ENCODE peak calls at places on chromosome 18, in eight cellular contexts. One of them, this sample, is unnamed.

GRCh38 chr18:12749136-12749535 is 46.3 kb downstream of the PSMG2 start:
- DNase-seq in PC-9: no peak
- DNase-seq in BJ: no peak
- DNase-seq in HFF-Myc: no peak
- DNase-seq in mucosa of descending colon: no peak
- DNase-seq in AG09309: no peak
- DNase-seq in ovary: no peak
- DNase-seq in Caco-2: no peak
- DNase-seq in this sample: no peak

GRCh38 chr18:48333563-48333962 is 75.6 kb downstream of the ZBTB7C start:
- DNase-seq in PC-9: no peak
- DNase-seq in BJ: no peak
- DNase-seq in HFF-Myc: no peak
- DNase-seq in mucosa of descending colon: no peak
- DNase-seq in AG09309: no peak
- DNase-seq in ovary: no peak
- DNase-seq in Caco-2: no peak
- DNase-seq in this sample: no peak

GRCh38 chr18:52326001-52326400 is 14.0 kb upstream of the DCC start:
- DNase-seq in PC-9: no peak
- DNase-seq in BJ: no peak
- DNase-seq in HFF-Myc: no peak
- DNase-seq in mucosa of descending colon: no peak
- DNase-seq in AG09309: no peak
- DNase-seq in ovary: no peak
- DNase-seq in Caco-2: no peak
- DNase-seq in this sample: peak; percentile 61

GRCh38 chr18:24509435-24509834 is 49.0 kb downstream of the HRH4 start:
- DNase-seq in PC-9: no peak
- DNase-seq in BJ: no peak
- DNase-seq in HFF-Myc: no peak
- DNase-seq in mucosa of descending colon: no peak
- DNase-seq in AG09309: no peak
- DNase-seq in ovary: no peak
- DNase-seq in Caco-2: no peak
- DNase-seq in this sample: no peak

GRCh38 chr18:41265047-41265446 is 690.0 kb upstream of the PIK3C3 start:
- DNase-seq in PC-9: no peak
- DNase-seq in BJ: no peak
- DNase-seq in HFF-Myc: no peak
- DNase-seq in mucosa of descending colon: no peak
- DNase-seq in AG09309: no peak
- DNase-seq in ovary: no peak
- DNase-seq in Caco-2: no peak
- DNase-seq in this sample: peak; percentile 49

GRCh38 chr18:69838620-69839411 is 108.9 kb downstream of the CD226 start:
- DNase-seq in PC-9: peak; percentile 10
- DNase-seq in BJ: no peak
- DNase-seq in HFF-Myc: peak; percentile 11
- DNase-seq in mucosa of descending colon: no peak
- DNase-seq in AG09309: no peak
- DNase-seq in ovary: no peak
- DNase-seq in Caco-2: peak; percentile 2
- DNase-seq in this sample: no peak

GRCh38 chr18:60534539-60534938 is 162.0 kb upstream of the MC4R start:
- DNase-seq in PC-9: no peak
- DNase-seq in BJ: no peak
- DNase-seq in HFF-Myc: no peak
- DNase-seq in mucosa of descending colon: no peak
- DNase-seq in AG09309: no peak
- DNase-seq in ovary: no peak
- DNase-seq in Caco-2: no peak
- DNase-seq in this sample: peak; percentile 72

GRCh38 chr18:73962251-73962650 is 185.4 kb downstream of the FBXO15 start:
- DNase-seq in PC-9: no peak
- DNase-seq in BJ: peak; percentile 35
- DNase-seq in HFF-Myc: peak; percentile 88
- DNase-seq in mucosa of descending colon: no peak
- DNase-seq in AG09309: peak; percentile 52
- DNase-seq in ovary: no peak
- DNase-seq in Caco-2: no peak
- DNase-seq in this sample: peak; percentile 79

GRCh38 chr18:11366410-11366809 is 217.0 kb upstream of the PIEZO2 start:
- DNase-seq in PC-9: no peak
- DNase-seq in BJ: peak; percentile 2
- DNase-seq in HFF-Myc: peak; percentile 35
- DNase-seq in mucosa of descending colon: no peak
- DNase-seq in AG09309: peak; percentile 3
- DNase-seq in ovary: no peak
- DNase-seq in Caco-2: no peak
- DNase-seq in this sample: peak; percentile 71

GRCh38 chr18:35117951-35118411 is 76.8 kb downstream of the MAPRE2 start:
- DNase-seq in PC-9: no peak
- DNase-seq in BJ: peak; percentile 28
- DNase-seq in HFF-Myc: no peak
- DNase-seq in mucosa of descending colon: no peak
- DNase-seq in AG09309: peak; percentile 24
- DNase-seq in ovary: no peak
- DNase-seq in Caco-2: no peak
- DNase-seq in this sample: peak; percentile 54

GRCh38 chr18:8942909-8943545 is 159.5 kb upstream of the NDUFV2 start:
- DNase-seq in PC-9: no peak
- DNase-seq in BJ: no peak
- DNase-seq in HFF-Myc: no peak
- DNase-seq in mucosa of descending colon: no peak
- DNase-seq in AG09309: no peak
- DNase-seq in ovary: no peak
- DNase-seq in Caco-2: no peak
- DNase-seq in this sample: no peak

GRCh38 chr18:68417826-68418225 is 297.1 kb downstream of the TMX3 start:
- DNase-seq in PC-9: no peak
- DNase-seq in BJ: no peak
- DNase-seq in HFF-Myc: no peak
- DNase-seq in mucosa of descending colon: no peak
- DNase-seq in AG09309: no peak
- DNase-seq in ovary: no peak
- DNase-seq in Caco-2: no peak
- DNase-seq in this sample: no peak
- H3K4me3 ChIP-seq in PC-9: no peak overlapping the region
- H3K4me3 ChIP-seq in BJ: no peak overlapping the region
- H3K4me3 ChIP-seq in HFF-Myc: no peak overlapping the region
- H3K4me3 ChIP-seq in mucosa of descending colon: no peak overlapping the region
- H3K4me3 ChIP-seq in AG09309: no peak overlapping the region
- H3K4me3 ChIP-seq in ovary: no peak overlapping the region
- H3K4me3 ChIP-seq in Caco-2: no peak overlapping the region
- H3K4me3 ChIP-seq in this sample: no peak overlapping the region

GRCh38 chr18:63314991-63315662 is 4.4 kb downstream of the BCL2 start:
- DNase-seq in PC-9: no peak
- DNase-seq in BJ: no peak
- DNase-seq in HFF-Myc: no peak
- DNase-seq in mucosa of descending colon: no peak
- DNase-seq in AG09309: no peak
- DNase-seq in ovary: no peak
- DNase-seq in Caco-2: no peak
- DNase-seq in this sample: no peak

GRCh38 chr18:63317982-63318881 is 1.3 kb downstream of the BCL2 start:
- DNase-seq in PC-9: no peak
- DNase-seq in BJ: no peak
- DNase-seq in HFF-Myc: no peak
- DNase-seq in mucosa of descending colon: peak; percentile 90
- DNase-seq in AG09309: no peak
- DNase-seq in ovary: peak; percentile 83
- DNase-seq in Caco-2: peak; percentile 45
- DNase-seq in this sample: no peak

GRCh38 chr18:63317556-63317946 is 2.0 kb downstream of the BCL2 start:
- DNase-seq in PC-9: no peak
- DNase-seq in BJ: no peak
- DNase-seq in HFF-Myc: no peak
- DNase-seq in mucosa of descending colon: no peak
- DNase-seq in AG09309: no peak
- DNase-seq in ovary: peak; percentile 23
- DNase-seq in Caco-2: no peak
- DNase-seq in this sample: no peak

GRCh38 chr18:63315879-63316278 is 3.7 kb downstream of the BCL2 start:
- DNase-seq in PC-9: no peak
- DNase-seq in BJ: no peak
- DNase-seq in HFF-Myc: no peak
- DNase-seq in mucosa of descending colon: no peak
- DNase-seq in AG09309: no peak
- DNase-seq in ovary: no peak
- DNase-seq in Caco-2: no peak
- DNase-seq in this sample: no peak

DNA sequence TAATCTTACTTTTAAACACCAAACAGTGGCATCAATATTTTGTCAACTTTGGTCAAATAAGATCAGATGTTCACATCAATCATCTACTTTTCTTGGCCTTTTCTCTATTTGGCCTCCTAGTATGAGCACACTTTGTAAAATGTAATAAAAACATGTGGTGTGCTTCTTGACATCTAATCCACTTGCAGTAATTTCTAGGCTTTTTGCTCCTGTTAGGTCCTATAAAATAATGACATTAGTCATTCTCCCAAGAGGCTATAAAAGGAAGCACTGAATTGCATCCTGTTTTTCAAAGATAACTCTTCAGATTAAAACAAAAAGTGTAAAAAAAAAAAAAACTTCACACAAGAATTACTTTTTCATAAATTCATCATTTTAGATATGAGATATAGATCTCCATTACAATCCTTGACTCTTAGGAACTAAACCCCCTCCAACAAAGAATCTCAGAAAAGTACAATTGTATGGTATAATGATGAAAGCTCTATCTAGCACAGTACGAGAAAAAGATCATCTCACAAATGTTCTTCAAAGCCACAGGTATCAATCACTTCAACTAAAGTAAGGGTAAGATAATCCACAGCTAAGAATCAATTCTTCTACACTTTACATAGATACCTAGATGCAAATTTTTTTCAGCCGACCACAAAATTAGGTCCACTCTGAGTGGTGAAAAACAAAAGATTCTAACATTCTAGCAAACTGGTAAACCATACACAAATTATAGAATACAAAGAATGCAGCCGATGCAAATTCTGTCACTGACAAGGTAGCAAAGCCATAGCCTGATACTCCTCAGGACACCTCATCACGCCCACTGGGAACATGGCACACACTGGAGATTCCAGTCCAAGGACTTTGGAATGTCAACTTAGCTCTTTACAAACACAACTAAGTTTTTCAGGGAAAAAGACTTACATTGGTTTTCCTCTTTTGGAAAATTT is 2.7 kb downstream of the BCL2 start:
- DNase-seq in PC-9: no peak
- DNase-seq in BJ: no peak
- DNase-seq in HFF-Myc: no peak
- DNase-seq in mucosa of descending colon: no peak
- DNase-seq in AG09309: no peak
- DNase-seq in ovary: no peak
- DNase-seq in Caco-2: no peak
- DNase-seq in this sample: no peak
- H3K4me3 ChIP-seq in PC-9: no peak overlapping the region
- H3K4me3 ChIP-seq in BJ: no peak overlapping the region
- H3K4me3 ChIP-seq in HFF-Myc: no peak overlapping the region
- H3K4me3 ChIP-seq in mucosa of descending colon: no peak overlapping the region
- H3K4me3 ChIP-seq in AG09309: no peak overlapping the region
- H3K4me3 ChIP-seq in ovary: peak overlapping the region; percentile 73
- H3K4me3 ChIP-seq in Caco-2: no peak overlapping the region
- H3K4me3 ChIP-seq in this sample: no peak overlapping the region

GRCh38 chr18:75202976-75203375 is 6.0 kb downstream of the PTGR3 start:
- DNase-seq in PC-9: no peak
- DNase-seq in BJ: no peak
- DNase-seq in HFF-Myc: no peak
- DNase-seq in mucosa of descending colon: no peak
- DNase-seq in AG09309: no peak
- DNase-seq in ovary: no peak
- DNase-seq in Caco-2: no peak
- DNase-seq in this sample: peak; percentile 38

GRCh38 chr18:75201936-75202335 is 7.0 kb downstream of the PTGR3 start:
- DNase-seq in PC-9: no peak
- DNase-seq in BJ: no peak
- DNase-seq in HFF-Myc: no peak
- DNase-seq in mucosa of descending colon: no peak
- DNase-seq in AG09309: no peak
- DNase-seq in ovary: no peak
- DNase-seq in Caco-2: no peak
- DNase-seq in this sample: peak; percentile 39

GRCh38 chr18:75200071-75200470 is 8.9 kb downstream of the PTGR3 start:
- DNase-seq in PC-9: no peak
- DNase-seq in BJ: no peak
- DNase-seq in HFF-Myc: no peak
- DNase-seq in mucosa of descending colon: no peak
- DNase-seq in AG09309: no peak
- DNase-seq in ovary: no peak
- DNase-seq in Caco-2: no peak
- DNase-seq in this sample: peak; percentile 41

GRCh38 chr18:75200644-75201272 is 8.2 kb downstream of the PTGR3 start:
- DNase-seq in PC-9: no peak
- DNase-seq in BJ: no peak
- DNase-seq in HFF-Myc: no peak
- DNase-seq in mucosa of descending colon: no peak
- DNase-seq in AG09309: no peak
- DNase-seq in ovary: no peak
- DNase-seq in Caco-2: no peak
- DNase-seq in this sample: peak; percentile 28

GRCh38 chr18:75201273-75201898 is 7.6 kb downstream of the PTGR3 start:
- DNase-seq in PC-9: no peak
- DNase-seq in BJ: no peak
- DNase-seq in HFF-Myc: no peak
- DNase-seq in mucosa of descending colon: no peak
- DNase-seq in AG09309: no peak
- DNase-seq in ovary: no peak
- DNase-seq in Caco-2: no peak
- DNase-seq in this sample: peak; percentile 50
- H3K4me3 ChIP-seq in PC-9: no peak overlapping the region
- H3K4me3 ChIP-seq in BJ: no peak overlapping the region
- H3K4me3 ChIP-seq in HFF-Myc: peak overlapping the region; percentile 96
- H3K4me3 ChIP-seq in mucosa of descending colon: no peak overlapping the region
- H3K4me3 ChIP-seq in AG09309: no peak overlapping the region
- H3K4me3 ChIP-seq in ovary: no peak overlapping the region
- H3K4me3 ChIP-seq in Caco-2: no peak overlapping the region
- H3K4me3 ChIP-seq in this sample: no peak overlapping the region

DNA sequence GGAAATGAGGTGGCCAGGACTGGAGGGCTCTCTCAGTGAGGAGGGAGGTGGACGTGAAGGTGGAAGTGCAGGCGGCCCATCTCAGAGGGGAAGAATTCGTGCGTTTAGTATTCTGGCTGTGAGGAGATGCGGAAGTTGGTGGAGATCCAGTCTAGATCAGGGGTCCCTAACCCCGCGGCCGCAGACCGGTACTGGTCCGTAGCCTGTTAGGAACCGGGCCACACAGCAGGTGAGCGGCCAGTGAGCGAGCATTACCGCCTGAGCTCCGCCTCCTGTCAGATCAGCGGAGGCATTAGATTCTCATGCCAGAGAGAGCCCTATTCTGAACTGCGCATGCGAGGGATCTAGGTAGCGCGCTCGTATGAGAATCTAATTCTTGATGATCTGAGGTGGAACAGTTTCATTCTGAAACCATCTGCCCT is 1.6 kb upstream of the FHOD3 start:
- DNase-seq in PC-9: no peak
- DNase-seq in BJ: no peak
- DNase-seq in HFF-Myc: no peak
- DNase-seq in mucosa of descending colon: no peak
- DNase-seq in AG09309: no peak
- DNase-seq in ovary: no peak
- DNase-seq in Caco-2: no peak
- DNase-seq in this sample: no peak
- H3K4me3 ChIP-seq in PC-9: peak overlapping the region; percentile 67
- H3K4me3 ChIP-seq in BJ: no peak overlapping the region
- H3K4me3 ChIP-seq in HFF-Myc: no peak overlapping the region
- H3K4me3 ChIP-seq in mucosa of descending colon: no peak overlapping the region
- H3K4me3 ChIP-seq in AG09309: no peak overlapping the region
- H3K4me3 ChIP-seq in ovary: peak overlapping the region; percentile 47
- H3K4me3 ChIP-seq in Caco-2: no peak overlapping the region
- H3K4me3 ChIP-seq in this sample: no peak overlapping the region

This sample was measured in astrocyte of the spinal cord.